ENCODE peak calls at places on chromosomes 5 and 9, in nine cellular contexts. One of them, this sample, is unnamed.

GRCh38 chr9:3027260-3027659 is 183.4 kb upstream of the PUM3 start:
- DNase-seq in body of pancreas: no peak
- DNase-seq in thoracic aorta: no peak
- DNase-seq in GM20000: no peak
- DNase-seq in AG09309: no peak
- DNase-seq in AG04450: no peak
- DNase-seq in coronary artery: no peak
- DNase-seq in AG09319: no peak
- DNase-seq in Peyer's patch: no peak
- DNase-seq in this sample: no peak

GRCh38 chr5:65825388-65826328 is 100.7 kb upstream of the ERBIN start:
- DNase-seq in body of pancreas: no peak
- DNase-seq in thoracic aorta: no peak
- DNase-seq in GM20000: no peak
- DNase-seq in AG09309: no peak
- DNase-seq in AG04450: no peak
- DNase-seq in coronary artery: no peak
- DNase-seq in AG09319: no peak
- DNase-seq in Peyer's patch: no peak
- DNase-seq in this sample: no peak

GRCh38 chr9:136153381-136154065 is 34.8 kb upstream of the TMEM250 start:
- DNase-seq in body of pancreas: no peak
- DNase-seq in thoracic aorta: no peak
- DNase-seq in GM20000: no peak
- DNase-seq in AG09309: no peak
- DNase-seq in AG04450: no peak
- DNase-seq in coronary artery: no peak
- DNase-seq in AG09319: no peak
- DNase-seq in Peyer's patch: no peak
- DNase-seq in this sample: no peak

GRCh38 chr9:126522957-126523356 is 90.8 kb upstream of the LMX1B start:
- DNase-seq in body of pancreas: no peak
- DNase-seq in thoracic aorta: no peak
- DNase-seq in GM20000: no peak
- DNase-seq in AG09309: no peak
- DNase-seq in AG04450: no peak
- DNase-seq in coronary artery: no peak
- DNase-seq in AG09319: no peak
- DNase-seq in Peyer's patch: no peak
- DNase-seq in this sample: no peak

GRCh38 chr9:137053944-137054931 is at the start of gene ENTPD2:
- DNase-seq in body of pancreas: peak
- DNase-seq in thoracic aorta: no peak
- DNase-seq in GM20000: peak
- DNase-seq in AG09309: no peak
- DNase-seq in AG04450: no peak
- DNase-seq in coronary artery: no peak
- DNase-seq in AG09319: no peak
- DNase-seq in Peyer's patch: peak
- DNase-seq in this sample: no peak

GRCh38 chr5:96324708-96325107 is 108.3 kb downstream of the PCSK1 start:
- DNase-seq in body of pancreas: no peak
- DNase-seq in thoracic aorta: no peak
- DNase-seq in GM20000: no peak
- DNase-seq in AG09309: no peak
- DNase-seq in AG04450: peak
- DNase-seq in coronary artery: no peak
- DNase-seq in AG09319: no peak
- DNase-seq in Peyer's patch: no peak
- DNase-seq in this sample: no peak

GRCh38 chr5:180113660-180114303 is 42.2 kb upstream of the RNF130 start:
- DNase-seq in body of pancreas: no peak
- DNase-seq in thoracic aorta: no peak
- DNase-seq in GM20000: no peak
- DNase-seq in AG09309: no peak
- DNase-seq in AG04450: no peak
- DNase-seq in coronary artery: peak
- DNase-seq in AG09319: no peak
- DNase-seq in Peyer's patch: peak
- DNase-seq in this sample: no peak

GRCh38 chr5:31049461-31049860 is 144.0 kb upstream of the CDH6 start:
- DNase-seq in body of pancreas: no peak
- DNase-seq in thoracic aorta: no peak
- DNase-seq in GM20000: no peak
- DNase-seq in AG09309: no peak
- DNase-seq in AG04450: no peak
- DNase-seq in coronary artery: no peak
- DNase-seq in AG09319: no peak
- DNase-seq in Peyer's patch: no peak
- DNase-seq in this sample: no peak

GRCh38 chr5:172102913-172103629 is 85.0 kb downstream of the STK10 start:
- DNase-seq in body of pancreas: no peak
- DNase-seq in thoracic aorta: peak
- DNase-seq in GM20000: no peak
- DNase-seq in AG09309: peak
- DNase-seq in AG04450: peak
- DNase-seq in coronary artery: peak
- DNase-seq in AG09319: peak
- DNase-seq in Peyer's patch: no peak
- DNase-seq in this sample: no peak

GRCh38 chr5:67364381-67364970 is 167.9 kb upstream of the CD180 start:
- DNase-seq in body of pancreas: no peak
- DNase-seq in thoracic aorta: no peak
- DNase-seq in GM20000: no peak
- DNase-seq in AG09309: no peak
- DNase-seq in AG04450: no peak
- DNase-seq in coronary artery: no peak
- DNase-seq in AG09319: no peak
- DNase-seq in Peyer's patch: no peak
- DNase-seq in this sample: no peak

GRCh38 chr5:168422431-168422830 is 63.8 kb upstream of the RARS1 start:
- DNase-seq in body of pancreas: no peak
- DNase-seq in thoracic aorta: no peak
- DNase-seq in GM20000: no peak
- DNase-seq in AG09309: no peak
- DNase-seq in AG04450: no peak
- DNase-seq in coronary artery: no peak
- DNase-seq in AG09319: no peak
- DNase-seq in Peyer's patch: no peak
- DNase-seq in this sample: no peak

GRCh38 chr5:168425997-168426863 is 60.0 kb upstream of the RARS1 start:
- DNase-seq in body of pancreas: no peak
- DNase-seq in thoracic aorta: no peak
- DNase-seq in GM20000: no peak
- DNase-seq in AG09309: no peak
- DNase-seq in AG04450: no peak
- DNase-seq in coronary artery: no peak
- DNase-seq in AG09319: no peak
- DNase-seq in Peyer's patch: no peak
- DNase-seq in this sample: no peak

GRCh38 chr5:168423478-168423877 is 62.8 kb upstream of the RARS1 start:
- DNase-seq in body of pancreas: no peak
- DNase-seq in thoracic aorta: no peak
- DNase-seq in GM20000: no peak
- DNase-seq in AG09309: no peak
- DNase-seq in AG04450: no peak
- DNase-seq in coronary artery: no peak
- DNase-seq in AG09319: no peak
- DNase-seq in Peyer's patch: no peak
- DNase-seq in this sample: no peak

GRCh38 chr5:168424506-168425298 is 61.6 kb upstream of the RARS1 start:
- DNase-seq in body of pancreas: no peak
- DNase-seq in thoracic aorta: no peak
- DNase-seq in GM20000: no peak
- DNase-seq in AG09309: peak
- DNase-seq in AG04450: no peak
- DNase-seq in coronary artery: no peak
- DNase-seq in AG09319: peak
- DNase-seq in Peyer's patch: no peak
- DNase-seq in this sample: no peak

GRCh38 chr5:168423971-168424370 is 62.3 kb upstream of the RARS1 start:
- DNase-seq in body of pancreas: no peak
- DNase-seq in thoracic aorta: no peak
- DNase-seq in GM20000: no peak
- DNase-seq in AG09309: no peak
- DNase-seq in AG04450: no peak
- DNase-seq in coronary artery: no peak
- DNase-seq in AG09319: no peak
- DNase-seq in Peyer's patch: no peak
- DNase-seq in this sample: no peak
- TF ChIP-seq CTCF in body of pancreas: no peak
- TF ChIP-seq CTCF in thoracic aorta: no peak
- TF ChIP-seq CTCF in GM20000: no peak
- TF ChIP-seq CTCF in AG09309: no peak
- TF ChIP-seq CTCF in AG04450: no peak
- TF ChIP-seq CTCF in coronary artery: no peak
- TF ChIP-seq CTCF in AG09319: no peak
- TF ChIP-seq CTCF in Peyer's patch: no peak
- TF ChIP-seq CTCF in this sample: no peak

GRCh38 chr9:124062172-124062571 is 50.6 kb downstream of the LHX2 start:
- DNase-seq in body of pancreas: no peak
- DNase-seq in thoracic aorta: no peak
- DNase-seq in GM20000: no peak
- DNase-seq in AG09309: no peak
- DNase-seq in AG04450: no peak
- DNase-seq in coronary artery: no peak
- DNase-seq in AG09319: no peak
- DNase-seq in Peyer's patch: no peak
- DNase-seq in this sample: no peak
- TF ChIP-seq CTCF in body of pancreas: no peak
- TF ChIP-seq CTCF in thoracic aorta: no peak
- TF ChIP-seq CTCF in GM20000: no peak
- TF ChIP-seq CTCF in AG09309: peak
- TF ChIP-seq CTCF in AG04450: peak
- TF ChIP-seq CTCF in coronary artery: no peak
- TF ChIP-seq CTCF in AG09319: no peak
- TF ChIP-seq CTCF in Peyer's patch: no peak
- TF ChIP-seq CTCF in this sample: no peak

GRCh38 chr9:36905101-36906066 is 128.7 kb downstream of the PAX5 start:
- DNase-seq in body of pancreas: no peak
- DNase-seq in thoracic aorta: no peak
- DNase-seq in GM20000: no peak
- DNase-seq in AG09309: no peak
- DNase-seq in AG04450: no peak
- DNase-seq in coronary artery: no peak
- DNase-seq in AG09319: no peak
- DNase-seq in Peyer's patch: no peak
- DNase-seq in this sample: no peak
- TF ChIP-seq CTCF in body of pancreas: no peak
- TF ChIP-seq CTCF in thoracic aorta: no peak
- TF ChIP-seq CTCF in GM20000: no peak
- TF ChIP-seq CTCF in AG09309: no peak
- TF ChIP-seq CTCF in AG04450: no peak
- TF ChIP-seq CTCF in coronary artery: no peak
- TF ChIP-seq CTCF in AG09319: no peak
- TF ChIP-seq CTCF in Peyer's patch: no peak
- TF ChIP-seq CTCF in this sample: no peak

GRCh38 chr5:75335952-75336624 is 932 bp upstream of the HMGCR start:
- DNase-seq in body of pancreas: peak
- DNase-seq in thoracic aorta: no peak
- DNase-seq in GM20000: peak
- DNase-seq in AG09309: peak
- DNase-seq in AG04450: peak
- DNase-seq in coronary artery: no peak
- DNase-seq in AG09319: peak
- DNase-seq in Peyer's patch: peak
- DNase-seq in this sample: no peak
- TF ChIP-seq CTCF in body of pancreas: peak
- TF ChIP-seq CTCF in thoracic aorta: peak
- TF ChIP-seq CTCF in GM20000: no peak
- TF ChIP-seq CTCF in AG09309: peak
- TF ChIP-seq CTCF in AG04450: peak
- TF ChIP-seq CTCF in coronary artery: no peak
- TF ChIP-seq CTCF in AG09319: peak
- TF ChIP-seq CTCF in Peyer's patch: no peak
- TF ChIP-seq CTCF in this sample: peak

DNA sequence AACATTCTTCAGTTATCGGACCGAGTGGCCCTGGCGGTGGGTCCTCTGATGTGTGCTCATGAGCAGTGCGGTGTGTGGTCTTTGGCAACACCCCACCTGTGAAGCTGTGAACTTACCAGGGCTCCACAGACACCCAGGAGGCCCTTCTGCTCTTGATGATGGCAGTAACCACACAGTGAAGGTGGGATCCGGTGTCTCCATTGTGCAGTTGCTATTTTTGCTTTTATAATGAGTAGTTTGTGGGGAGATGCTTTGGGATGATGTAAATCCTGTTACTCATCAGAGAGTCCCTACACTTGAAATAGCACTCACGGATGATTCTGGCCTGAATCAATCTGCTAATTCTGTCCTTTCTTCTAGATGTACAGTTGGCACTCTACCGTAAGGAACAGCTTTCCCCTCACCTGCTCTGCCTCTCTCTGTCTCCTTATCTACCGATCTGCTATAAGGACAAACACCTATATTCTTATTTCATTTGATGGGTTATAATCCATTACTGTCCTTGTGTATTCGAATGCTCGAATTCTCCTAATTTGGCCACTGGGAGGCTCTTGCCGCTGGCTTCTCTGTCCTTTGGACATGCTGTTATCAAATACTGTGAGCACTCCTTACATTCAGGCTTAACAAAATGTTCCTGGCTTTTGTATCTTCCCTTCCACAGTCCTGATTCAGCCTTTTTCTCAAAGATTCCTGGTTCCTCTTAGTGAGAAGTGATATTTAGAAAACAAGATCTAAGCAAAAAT is 20.2 kb downstream of the ATPSCKMT start:
- DNase-seq in body of pancreas: no peak
- DNase-seq in thoracic aorta: no peak
- DNase-seq in GM20000: no peak
- DNase-seq in AG09309: peak
- DNase-seq in AG04450: no peak
- DNase-seq in coronary artery: no peak
- DNase-seq in AG09319: no peak
- DNase-seq in Peyer's patch: no peak
- DNase-seq in this sample: no peak
- TF ChIP-seq CTCF in body of pancreas: no peak
- TF ChIP-seq CTCF in thoracic aorta: no peak
- TF ChIP-seq CTCF in GM20000: no peak
- TF ChIP-seq CTCF in AG09309: peak
- TF ChIP-seq CTCF in AG04450: peak
- TF ChIP-seq CTCF in coronary artery: no peak
- TF ChIP-seq CTCF in AG09319: peak
- TF ChIP-seq CTCF in Peyer's patch: no peak
- TF ChIP-seq CTCF in this sample: no peak

GRCh38 chr9:90547896-90548295 is 94.7 kb downstream of the DIRAS2 start:
- DNase-seq in body of pancreas: no peak
- DNase-seq in thoracic aorta: no peak
- DNase-seq in GM20000: no peak
- DNase-seq in AG09309: no peak
- DNase-seq in AG04450: no peak
- DNase-seq in coronary artery: no peak
- DNase-seq in AG09319: no peak
- DNase-seq in Peyer's patch: no peak
- DNase-seq in this sample: no peak
- TF ChIP-seq CTCF in body of pancreas: no peak
- TF ChIP-seq CTCF in thoracic aorta: no peak
- TF ChIP-seq CTCF in GM20000: no peak
- TF ChIP-seq CTCF in AG09309: no peak
- TF ChIP-seq CTCF in AG04450: peak
- TF ChIP-seq CTCF in coronary artery: no peak
- TF ChIP-seq CTCF in AG09319: no peak
- TF ChIP-seq CTCF in Peyer's patch: no peak
- TF ChIP-seq CTCF in this sample: no peak

GRCh38 chr9:113057193-113057592 is 669 bp upstream of the ZFP37 start:
- DNase-seq in body of pancreas: no peak
- DNase-seq in thoracic aorta: no peak
- DNase-seq in GM20000: peak
- DNase-seq in AG09309: no peak
- DNase-seq in AG04450: no peak
- DNase-seq in coronary artery: no peak
- DNase-seq in AG09319: no peak
- DNase-seq in Peyer's patch: no peak
- DNase-seq in this sample: no peak
- TF ChIP-seq CTCF in body of pancreas: no peak
- TF ChIP-seq CTCF in thoracic aorta: no peak
- TF ChIP-seq CTCF in GM20000: no peak
- TF ChIP-seq CTCF in AG09309: no peak
- TF ChIP-seq CTCF in AG04450: no peak
- TF ChIP-seq CTCF in coronary artery: no peak
- TF ChIP-seq CTCF in AG09319: no peak
- TF ChIP-seq CTCF in Peyer's patch: no peak
- TF ChIP-seq CTCF in this sample: no peak